ENCODE peak calls at places on chromosomes 13 and 19, in seven cellular contexts. One of them, this sample, is unnamed.

GRCh38 chr13:101916108-101916757 is 463.8 kb downstream of the ITGBL1 start:
- DNase-seq in breast epithelium: no peak
- DNase-seq in AG10803: no peak
- DNase-seq in osteocyte: peak
- DNase-seq in Peyer's patch: no peak
- DNase-seq in nephron progenitor cell: peak
- DNase-seq in astrocyte of the cerebellum: no peak
- DNase-seq in this sample: no peak

GRCh38 chr13:18235172-18235571 is 946.5 kb downstream of the TUBA3C start:
- DNase-seq in astrocyte of the cerebellum: no peak
- DNase-seq in AG10803: no peak
- DNase-seq in osteocyte: no peak
- DNase-seq in Peyer's patch: no peak
- DNase-seq in nephron progenitor cell: no peak
- DNase-seq in breast epithelium: no peak
- DNase-seq in this sample: no peak

GRCh38 chr19:35063940-35064818 is 22.7 kb downstream of the HPN start:
- DNase-seq in AG10803: peak
- DNase-seq in breast epithelium: no peak
- DNase-seq in Peyer's patch: no peak
- DNase-seq in osteocyte: no peak
- DNase-seq in astrocyte of the cerebellum: peak
- DNase-seq in nephron progenitor cell: no peak
- DNase-seq in this sample: peak

GRCh38 chr13:27338816-27339215 is 68.2 kb downstream of the RASL11A start:
- DNase-seq in astrocyte of the cerebellum: no peak
- DNase-seq in osteocyte: no peak
- DNase-seq in breast epithelium: no peak
- DNase-seq in AG10803: no peak
- DNase-seq in nephron progenitor cell: no peak
- DNase-seq in Peyer's patch: no peak
- DNase-seq in this sample: peak

GRCh38 chr13:111663505-111663904 is 343.1 kb downstream of the TEX29 start:
- DNase-seq in breast epithelium: peak
- DNase-seq in Peyer's patch: peak
- DNase-seq in AG10803: no peak
- DNase-seq in astrocyte of the cerebellum: no peak
- DNase-seq in nephron progenitor cell: no peak
- DNase-seq in osteocyte: peak
- DNase-seq in this sample: no peak

GRCh38 chr19:4606921-4607678 is 32.2 kb upstream of the TNFAIP8L1 start:
- DNase-seq in AG10803: no peak
- DNase-seq in Peyer's patch: no peak
- DNase-seq in nephron progenitor cell: peak
- DNase-seq in breast epithelium: no peak
- DNase-seq in astrocyte of the cerebellum: no peak
- DNase-seq in osteocyte: no peak
- DNase-seq in this sample: peak

GRCh38 chr13:114226699-114227323 is 7.9 kb upstream of the CDC16 start:
- DNase-seq in astrocyte of the cerebellum: peak
- DNase-seq in AG10803: peak
- DNase-seq in breast epithelium: peak
- DNase-seq in Peyer's patch: peak
- DNase-seq in nephron progenitor cell: peak
- DNase-seq in osteocyte: peak
- DNase-seq in this sample: peak

GRCh38 chr19:5954293-5954692 is 23.6 kb downstream of the RANBP3 start:
- DNase-seq in osteocyte: no peak
- DNase-seq in astrocyte of the cerebellum: no peak
- DNase-seq in AG10803: peak
- DNase-seq in Peyer's patch: no peak
- DNase-seq in breast epithelium: no peak
- DNase-seq in nephron progenitor cell: no peak
- DNase-seq in this sample: no peak

GRCh38 chr13:99034333-99035085 is 56.6 kb upstream of the DOCK9 start:
- DNase-seq in astrocyte of the cerebellum: no peak
- DNase-seq in osteocyte: no peak
- DNase-seq in AG10803: no peak
- DNase-seq in breast epithelium: no peak
- DNase-seq in nephron progenitor cell: no peak
- DNase-seq in Peyer's patch: no peak
- DNase-seq in this sample: no peak

GRCh38 chr13:30224732-30225131 is 82.6 kb downstream of the KATNAL1 start:
- DNase-seq in AG10803: peak
- DNase-seq in osteocyte: no peak
- DNase-seq in breast epithelium: no peak
- DNase-seq in nephron progenitor cell: no peak
- DNase-seq in astrocyte of the cerebellum: no peak
- DNase-seq in Peyer's patch: no peak
- DNase-seq in this sample: peak

GRCh38 chr19:56917998-56918397 is 77.5 kb upstream of the PEG3 start:
- DNase-seq in breast epithelium: no peak
- DNase-seq in AG10803: no peak
- DNase-seq in Peyer's patch: no peak
- DNase-seq in osteocyte: no peak
- DNase-seq in nephron progenitor cell: no peak
- DNase-seq in astrocyte of the cerebellum: no peak
- DNase-seq in this sample: no peak

GRCh38 chr13:25214371-25215252 is 42.5 kb upstream of the AMER2 start:
- DNase-seq in Peyer's patch: no peak
- DNase-seq in breast epithelium: no peak
- DNase-seq in osteocyte: no peak
- DNase-seq in astrocyte of the cerebellum: peak
- DNase-seq in nephron progenitor cell: no peak
- DNase-seq in AG10803: peak
- DNase-seq in this sample: peak

GRCh38 chr13:87524775-87525174 is 146.4 kb upstream of the SLITRK5 start:
- DNase-seq in nephron progenitor cell: no peak
- DNase-seq in osteocyte: no peak
- DNase-seq in AG10803: no peak
- DNase-seq in astrocyte of the cerebellum: no peak
- DNase-seq in Peyer's patch: no peak
- DNase-seq in breast epithelium: no peak
- DNase-seq in this sample: no peak

GRCh38 chr19:53553865-53554791 is 16.2 kb downstream of the ZNF331 start:
- DNase-seq in Peyer's patch: peak
- DNase-seq in nephron progenitor cell: no peak
- DNase-seq in breast epithelium: peak
- DNase-seq in astrocyte of the cerebellum: peak
- DNase-seq in AG10803: peak
- DNase-seq in osteocyte: peak
- DNase-seq in this sample: peak

GRCh38 chr13:30376426-30377311 is 45.6 kb upstream of the UBE2L5 start:
- DNase-seq in nephron progenitor cell: no peak
- DNase-seq in AG10803: no peak
- DNase-seq in osteocyte: no peak
- DNase-seq in Peyer's patch: peak
- DNase-seq in astrocyte of the cerebellum: no peak
- DNase-seq in breast epithelium: no peak
- DNase-seq in this sample: no peak

GRCh38 chr19:33316521-33317284 is 14.4 kb upstream of the CEBPA start:
- DNase-seq in Peyer's patch: peak
- DNase-seq in astrocyte of the cerebellum: no peak
- DNase-seq in breast epithelium: no peak
- DNase-seq in osteocyte: no peak
- DNase-seq in nephron progenitor cell: no peak
- DNase-seq in AG10803: no peak
- DNase-seq in this sample: no peak

GRCh38 chr13:54210397-54211050 is 1181.9 kb downstream of the OLFM4 start:
- DNase-seq in AG10803: no peak
- DNase-seq in astrocyte of the cerebellum: no peak
- DNase-seq in osteocyte: no peak
- DNase-seq in nephron progenitor cell: no peak
- DNase-seq in Peyer's patch: no peak
- DNase-seq in breast epithelium: peak
- DNase-seq in this sample: no peak

DNA sequence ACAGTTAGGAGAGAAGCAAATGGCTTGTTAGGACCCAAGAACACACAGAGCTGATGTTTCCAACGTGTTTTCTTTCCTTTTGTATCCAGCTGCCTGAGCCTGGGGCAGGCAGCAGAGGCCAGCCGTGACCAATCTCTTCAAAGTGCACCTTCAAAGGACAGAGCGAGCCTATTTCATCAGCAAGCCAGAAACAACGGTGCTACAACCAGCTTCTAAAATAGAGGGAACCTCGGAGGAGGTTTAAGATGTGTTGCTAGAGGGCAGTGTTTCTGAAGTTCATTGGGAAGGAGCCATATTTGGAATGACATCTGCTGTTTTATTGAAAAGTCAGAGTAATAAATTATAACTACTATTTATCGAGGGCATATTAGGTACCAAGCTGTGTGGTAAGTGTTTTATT is 56.2 kb upstream of the RFC3 start:
- DNase-seq in AG10803: peak
- DNase-seq in astrocyte of the cerebellum: peak
- DNase-seq in nephron progenitor cell: peak
- DNase-seq in breast epithelium: no peak
- DNase-seq in osteocyte: no peak
- DNase-seq in Peyer's patch: no peak
- DNase-seq in this sample: no peak
- TF ChIP-seq CTCF in AG10803: no peak
- TF ChIP-seq CTCF in astrocyte of the cerebellum: peak
- TF ChIP-seq CTCF in nephron progenitor cell: peak
- TF ChIP-seq CTCF in breast epithelium: no peak
- TF ChIP-seq CTCF in osteocyte: peak
- TF ChIP-seq CTCF in Peyer's patch: no peak
- TF ChIP-seq CTCF in this sample: peak

GRCh38 chr19:14089662-14090508 is 666 bp downstream of the SAMD1 start:
- DNase-seq in breast epithelium: no peak
- DNase-seq in Peyer's patch: peak
- DNase-seq in nephron progenitor cell: peak
- DNase-seq in astrocyte of the cerebellum: no peak
- DNase-seq in AG10803: peak
- DNase-seq in osteocyte: no peak
- DNase-seq in this sample: peak
- TF ChIP-seq CTCF in breast epithelium: no peak
- TF ChIP-seq CTCF in Peyer's patch: no peak
- TF ChIP-seq CTCF in nephron progenitor cell: no peak
- TF ChIP-seq CTCF in astrocyte of the cerebellum: peak
- TF ChIP-seq CTCF in AG10803: no peak
- TF ChIP-seq CTCF in osteocyte: no peak
- TF ChIP-seq CTCF in this sample: no peak

DNA sequence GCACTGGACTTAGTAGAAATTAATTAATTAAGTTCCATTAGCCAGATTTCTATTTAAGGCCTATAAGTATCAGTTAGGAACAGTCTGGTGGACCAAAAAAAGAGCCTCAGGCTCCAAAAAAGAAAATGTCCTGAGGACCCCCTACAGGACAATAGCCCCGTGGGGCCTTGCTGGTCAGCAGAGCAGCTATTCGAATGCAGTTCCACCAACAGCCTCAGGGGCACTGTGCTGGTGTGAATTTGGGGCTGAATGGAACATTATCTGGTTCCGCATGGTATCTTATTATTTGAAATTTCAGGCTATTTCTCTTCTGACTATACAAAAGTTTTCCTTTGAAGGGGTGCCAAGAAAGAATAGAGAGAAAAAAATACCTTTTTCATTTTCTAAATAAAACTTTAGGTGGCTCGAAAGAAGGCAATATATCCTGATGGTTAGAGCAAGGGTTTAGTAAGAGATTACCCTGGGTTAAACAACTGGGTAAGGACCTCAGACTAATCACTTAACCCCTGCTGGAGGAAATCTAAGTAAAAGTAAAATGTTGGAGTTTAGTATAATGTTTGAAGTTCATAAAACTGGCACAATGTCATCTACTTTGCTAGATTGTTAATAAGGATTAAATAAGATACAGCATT is 147.2 kb downstream of the MIPEP start:
- DNase-seq in AG10803: no peak
- DNase-seq in astrocyte of the cerebellum: no peak
- DNase-seq in breast epithelium: no peak
- DNase-seq in osteocyte: no peak
- DNase-seq in nephron progenitor cell: peak
- DNase-seq in Peyer's patch: no peak
- DNase-seq in this sample: no peak
- TF ChIP-seq CTCF in AG10803: peak
- TF ChIP-seq CTCF in astrocyte of the cerebellum: peak
- TF ChIP-seq CTCF in breast epithelium: no peak
- TF ChIP-seq CTCF in osteocyte: peak
- TF ChIP-seq CTCF in nephron progenitor cell: peak
- TF ChIP-seq CTCF in Peyer's patch: no peak
- TF ChIP-seq CTCF in this sample: peak

GRCh38 chr19:7921955-7922840 is 2.1 kb downstream of the SNAPC2 start:
- DNase-seq in astrocyte of the cerebellum: no peak
- DNase-seq in Peyer's patch: no peak
- DNase-seq in AG10803: no peak
- DNase-seq in osteocyte: no peak
- DNase-seq in breast epithelium: no peak
- DNase-seq in nephron progenitor cell: no peak
- DNase-seq in this sample: no peak
- TF ChIP-seq CTCF in astrocyte of the cerebellum: no peak
- TF ChIP-seq CTCF in Peyer's patch: no peak
- TF ChIP-seq CTCF in AG10803: no peak
- TF ChIP-seq CTCF in osteocyte: no peak
- TF ChIP-seq CTCF in breast epithelium: no peak
- TF ChIP-seq CTCF in nephron progenitor cell: no peak
- TF ChIP-seq CTCF in this sample: no peak

DNA sequence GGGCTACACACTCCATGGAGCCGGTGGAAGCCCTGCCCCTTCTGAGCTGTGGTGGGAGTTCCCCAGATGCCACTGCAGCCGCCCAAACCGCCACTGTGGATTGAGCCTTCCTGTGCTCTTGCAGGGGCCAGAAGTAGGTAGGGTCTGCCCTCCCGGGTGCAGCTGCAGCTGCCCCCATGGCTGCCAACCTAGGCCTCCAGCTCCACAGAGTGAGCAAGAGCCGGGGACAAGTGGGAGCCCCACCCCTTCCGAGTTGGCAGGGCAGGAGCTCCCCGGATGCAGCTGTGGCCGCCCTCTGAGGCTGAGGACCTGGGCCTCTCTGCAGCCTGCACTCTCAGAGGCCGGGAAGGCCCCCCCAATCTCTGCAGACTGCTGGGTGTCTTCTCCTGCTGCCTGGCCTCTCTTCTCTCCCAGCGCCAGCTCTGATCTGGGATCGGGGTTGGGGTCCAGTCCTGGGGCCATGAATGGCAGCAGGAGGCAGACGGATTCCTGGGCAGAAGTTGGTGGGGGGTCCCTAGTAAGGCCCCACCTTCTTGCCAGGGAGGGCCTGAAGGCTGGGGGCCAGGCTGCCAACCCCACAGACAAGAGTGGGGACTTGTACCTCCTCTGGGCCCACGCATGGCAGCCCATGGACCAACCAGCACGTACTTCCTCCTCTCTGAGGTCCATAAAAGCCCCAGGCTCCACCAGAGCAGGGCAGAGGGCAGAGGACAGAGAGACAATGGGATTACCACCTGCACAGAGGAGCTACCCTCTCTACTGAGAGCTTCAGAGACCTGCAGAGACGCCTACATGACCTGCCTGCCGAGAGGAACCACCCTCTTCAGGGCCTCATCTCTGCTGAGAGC is 28.9 kb downstream of the AP2S1 start:
- DNase-seq in Peyer's patch: no peak
- DNase-seq in AG10803: no peak
- DNase-seq in nephron progenitor cell: no peak
- DNase-seq in breast epithelium: no peak
- DNase-seq in astrocyte of the cerebellum: no peak
- DNase-seq in osteocyte: no peak
- DNase-seq in this sample: no peak
- TF ChIP-seq CTCF in Peyer's patch: no peak
- TF ChIP-seq CTCF in AG10803: no peak
- TF ChIP-seq CTCF in nephron progenitor cell: no peak
- TF ChIP-seq CTCF in breast epithelium: no peak
- TF ChIP-seq CTCF in astrocyte of the cerebellum: no peak
- TF ChIP-seq CTCF in osteocyte: no peak
- TF ChIP-seq CTCF in this sample: no peak

GRCh38 chr13:38763446-38764381 is 76.8 kb downstream of the FREM2 start:
- DNase-seq in AG10803: peak
- DNase-seq in Peyer's patch: no peak
- DNase-seq in astrocyte of the cerebellum: peak
- DNase-seq in nephron progenitor cell: peak
- DNase-seq in osteocyte: no peak
- DNase-seq in breast epithelium: no peak
- DNase-seq in this sample: peak
- TF ChIP-seq CTCF in AG10803: peak
- TF ChIP-seq CTCF in Peyer's patch: no peak
- TF ChIP-seq CTCF in astrocyte of the cerebellum: peak
- TF ChIP-seq CTCF in nephron progenitor cell: peak
- TF ChIP-seq CTCF in osteocyte: peak
- TF ChIP-seq CTCF in breast epithelium: peak
- TF ChIP-seq CTCF in this sample: peak